ENCODE peak calls at places on chromosomes 6 and 20, in four cellular contexts. One of them, this sample, is unnamed.

GRCh38 chr20:49361872-49362663 is 84.2 kb upstream of the ZNFX1 start:
- DNase-seq in activated CD8-positive, alpha-beta T cell treated with anti-CD3 and anti-CD28 coated beads, Interleukin-2, amount 10 ng/mL, durations not matched to agents 7 days and 5 days: no peak
- DNase-seq in H54: no peak
- DNase-seq in EL: no peak
- DNase-seq in this sample: no peak

GRCh38 chr6:64062960-64063683 is 427.5 kb downstream of the PHF3 start:
- DNase-seq in activated CD8-positive, alpha-beta T cell treated with anti-CD3 and anti-CD28 coated beads, Interleukin-2, amount 10 ng/mL, durations not matched to agents 7 days and 5 days: no peak
- DNase-seq in H54: no peak
- DNase-seq in EL: no peak
- DNase-seq in this sample: no peak

GRCh38 chr6:167734662-167735497 is 91.8 kb upstream of the AFDN start:
- DNase-seq in H54: no peak
- DNase-seq in EL: no peak
- DNase-seq in activated CD8-positive, alpha-beta T cell treated with anti-CD3 and anti-CD28 coated beads, Interleukin-2, amount 10 ng/mL, durations not matched to agents 7 days and 5 days: no peak
- DNase-seq in this sample: no peak

GRCh38 chr6:108543165-108543940 is 17.4 kb upstream of the FOXO3 start:
- DNase-seq in H54: no peak
- DNase-seq in activated CD8-positive, alpha-beta T cell treated with anti-CD3 and anti-CD28 coated beads, Interleukin-2, amount 10 ng/mL, durations not matched to agents 7 days and 5 days: no peak
- DNase-seq in EL: no peak
- DNase-seq in this sample: no peak

GRCh38 chr6:11043552-11043960 is 549 bp downstream of the ELOVL2 start:
- DNase-seq in EL: peak
- DNase-seq in H54: no peak
- DNase-seq in activated CD8-positive, alpha-beta T cell treated with anti-CD3 and anti-CD28 coated beads, Interleukin-2, amount 10 ng/mL, durations not matched to agents 7 days and 5 days: no peak
- DNase-seq in this sample: no peak

GRCh38 chr6:106000935-106001334 is 85.2 kb upstream of the PRDM1 start:
- DNase-seq in EL: no peak
- DNase-seq in activated CD8-positive, alpha-beta T cell treated with anti-CD3 and anti-CD28 coated beads, Interleukin-2, amount 10 ng/mL, durations not matched to agents 7 days and 5 days: no peak
- DNase-seq in H54: no peak
- DNase-seq in this sample: no peak

GRCh38 chr6:13281630-13282156 is 46.6 kb downstream of the TBC1D7 start:
- DNase-seq in activated CD8-positive, alpha-beta T cell treated with anti-CD3 and anti-CD28 coated beads, Interleukin-2, amount 10 ng/mL, durations not matched to agents 7 days and 5 days: no peak
- DNase-seq in H54: no peak
- DNase-seq in EL: no peak
- DNase-seq in this sample: no peak

GRCh38 chr6:138662474-138662873 is 111.1 kb upstream of the CCDC28A start:
- DNase-seq in H54: no peak
- DNase-seq in EL: no peak
- DNase-seq in activated CD8-positive, alpha-beta T cell treated with anti-CD3 and anti-CD28 coated beads, Interleukin-2, amount 10 ng/mL, durations not matched to agents 7 days and 5 days: no peak
- DNase-seq in this sample: no peak

This sample was measured in activated CD4-positive, alpha-beta memory T cell treated with anti-CD3 and anti-CD28 coated beads, Interleukin-2, amount 10 ng/mL, durations not matched to agents 7 days and 5 days.